ENCODE peak calls at places on chromosomes 6 and 20, in five cellular contexts. One of them, this sample, is unnamed.

GRCh38 chr6:33118525-33119123 is 42.8 kb downstream of the HLA-DPB1 start:
- DNase-seq in A549: peak; percentile 46
- DNase-seq in H1: peak; percentile 59
- DNase-seq in K562: peak; percentile 72
- DNase-seq in HepG2: peak; percentile 66
- DNase-seq in this sample: peak; percentile 57

GRCh38 chr6:108501559-108501958 is 59.2 kb upstream of the FOXO3 start:
- DNase-seq in A549: no peak
- DNase-seq in HepG2: no peak
- DNase-seq in K562: no peak
- DNase-seq in H1: no peak
- DNase-seq in this sample: peak; percentile 20

GRCh38 chr6:120405947-120406346 is 928.3 kb downstream of the TBC1D32 start:
- DNase-seq in HepG2: no peak
- DNase-seq in H1: peak; percentile 48
- DNase-seq in K562: no peak
- DNase-seq in A549: peak; percentile 0
- DNase-seq in this sample: no peak

GRCh38 chr6:111604259-111605099 is 1.2 kb downstream of the TRAF3IP2 start:
- DNase-seq in A549: no peak
- DNase-seq in K562: peak; percentile 26
- DNase-seq in H1: peak; percentile 58
- DNase-seq in HepG2: no peak
- DNase-seq in this sample: peak; percentile 90

GRCh38 chr20:47019106-47019824 is 124.6 kb downstream of the EYA2 start:
- DNase-seq in K562: no peak
- DNase-seq in HepG2: no peak
- DNase-seq in H1: no peak
- DNase-seq in A549: no peak
- DNase-seq in this sample: no peak

GRCh38 chr6:155524249-155524651 is 68.6 kb upstream of the NOX3 start:
- DNase-seq in A549: peak; percentile 25
- DNase-seq in K562: no peak
- DNase-seq in HepG2: no peak
- DNase-seq in H1: no peak
- DNase-seq in this sample: peak; percentile 74

GRCh38 chr6:20569000-20569610 is 34.8 kb downstream of the CDKAL1 start:
- DNase-seq in K562: no peak
- DNase-seq in H1: no peak
- DNase-seq in HepG2: no peak
- DNase-seq in A549: no peak
- DNase-seq in this sample: no peak

GRCh38 chr6:151796842-151797530 is 10.5 kb upstream of the ESR1 start:
- DNase-seq in H1: no peak
- DNase-seq in K562: no peak
- DNase-seq in HepG2: no peak
- DNase-seq in A549: no peak
- DNase-seq in this sample: no peak

GRCh38 chr6:12832341-12832740 is 115.8 kb downstream of the PHACTR1 start:
- DNase-seq in H1: no peak
- DNase-seq in A549: no peak
- DNase-seq in K562: no peak
- DNase-seq in HepG2: no peak
- DNase-seq in this sample: no peak

GRCh38 chr6:35706468-35706867 is 17.8 kb upstream of the FKBP5 start:
- DNase-seq in HepG2: no peak
- DNase-seq in H1: no peak
- DNase-seq in K562: no peak
- DNase-seq in A549: no peak
- DNase-seq in this sample: no peak

GRCh38 chr6:134835998-134836397 is 113.9 kb downstream of the ALDH8A1 start:
- DNase-seq in H1: no peak
- DNase-seq in HepG2: no peak
- DNase-seq in A549: no peak
- DNase-seq in K562: no peak
- DNase-seq in this sample: no peak

GRCh38 chr20:50337521-50338466 is 147.2 kb downstream of the CEBPB start:
- DNase-seq in H1: no peak
- DNase-seq in HepG2: no peak
- DNase-seq in K562: no peak
- DNase-seq in A549: no peak
- DNase-seq in this sample: no peak

GRCh38 chr20:50338479-50339195 is 148.0 kb downstream of the CEBPB start:
- DNase-seq in A549: no peak
- DNase-seq in K562: peak; percentile 64
- DNase-seq in HepG2: peak; percentile 49
- DNase-seq in H1: no peak
- DNase-seq in this sample: no peak

GRCh38 chr20:50340586-50340985 is 150.0 kb downstream of the CEBPB start:
- DNase-seq in K562: no peak
- DNase-seq in HepG2: no peak
- DNase-seq in A549: no peak
- DNase-seq in H1: no peak
- DNase-seq in this sample: no peak

GRCh38 chr20:50341050-50341449 is 150.4 kb downstream of the CEBPB start:
- DNase-seq in A549: no peak
- DNase-seq in K562: no peak
- DNase-seq in HepG2: no peak
- DNase-seq in H1: no peak
- DNase-seq in this sample: no peak

GRCh38 chr20:50339196-50339901 is 148.7 kb downstream of the CEBPB start:
- DNase-seq in H1: no peak
- DNase-seq in HepG2: no peak
- DNase-seq in K562: no peak
- DNase-seq in A549: no peak
- DNase-seq in this sample: no peak
- TF ChIP-seq JUN in H1: no peak
- TF ChIP-seq JUN in HepG2: no peak
- TF ChIP-seq JUN in K562: no peak
- TF ChIP-seq JUN in A549: no peak
- TF ChIP-seq JUN in this sample: no peak

GRCh38 chr6:32079566-32080290 is 29.4 kb downstream of the TNXB start:
- DNase-seq in HepG2: no peak
- DNase-seq in K562: no peak
- DNase-seq in A549: no peak
- DNase-seq in H1: no peak
- DNase-seq in this sample: no peak
- H3K4me1 ChIP-seq in HepG2: peaks cover 15% of the 10 kb centered on the region
- H3K4me1 ChIP-seq in K562: peaks cover 11% of the 10 kb centered on the region
- H3K4me1 ChIP-seq in A549: peaks cover 7% of the 10 kb centered on the region
- H3K4me1 ChIP-seq in H1: no peaks in the 10 kb centered on the region
- H3K4me1 ChIP-seq in this sample: no peaks in the 10 kb centered on the region

GRCh38 chr6:169487579-169488205 is 214.1 kb downstream of the WDR27 start:
- DNase-seq in HepG2: no peak
- DNase-seq in A549: no peak
- DNase-seq in H1: no peak
- DNase-seq in K562: no peak
- DNase-seq in this sample: no peak
- TF ChIP-seq JUN in HepG2: no peak
- TF ChIP-seq JUN in A549: no peak
- TF ChIP-seq JUN in H1: no peak
- TF ChIP-seq JUN in K562: no peak
- TF ChIP-seq JUN in this sample: no peak

DNA sequence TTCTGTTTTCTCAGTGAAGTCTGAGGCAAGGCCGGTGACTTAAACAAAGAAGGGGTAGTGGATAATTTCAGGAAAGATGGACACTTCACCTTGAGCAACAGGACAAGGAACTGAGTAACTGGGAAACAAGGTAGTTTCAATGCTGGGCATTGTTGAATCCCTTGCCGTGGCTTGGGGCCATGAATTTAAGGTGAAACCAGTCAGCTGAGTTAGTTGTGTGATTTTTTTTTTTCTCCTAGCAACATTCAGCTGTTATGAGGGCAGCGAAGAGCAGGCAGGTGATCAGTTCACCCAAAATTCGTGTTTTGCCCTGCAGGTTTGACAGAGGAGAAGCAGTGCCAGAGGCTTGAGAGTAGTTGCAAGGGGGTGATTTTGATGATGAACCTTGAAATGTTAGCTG is 6.8 kb downstream of the BICRAL start:
- DNase-seq in HepG2: no peak
- DNase-seq in H1: no peak
- DNase-seq in K562: no peak
- DNase-seq in A549: no peak
- DNase-seq in this sample: no peak
- H3K4me1 ChIP-seq in HepG2: peaks cover 70% of the 10 kb centered on the region
- H3K4me1 ChIP-seq in H1: peaks cover 15% of the 10 kb centered on the region
- H3K4me1 ChIP-seq in K562: peaks cover 41% of the 10 kb centered on the region
- H3K4me1 ChIP-seq in A549: peaks cover 7% of the 10 kb centered on the region
- H3K4me1 ChIP-seq in this sample: peaks cover 10% of the 10 kb centered on the region

GRCh38 chr6:40516429-40516828 is 70.7 kb downstream of the LRFN2 start:
- DNase-seq in HepG2: no peak
- DNase-seq in A549: no peak
- DNase-seq in K562: no peak
- DNase-seq in H1: no peak
- DNase-seq in this sample: no peak
- TF ChIP-seq JUN in HepG2: no peak
- TF ChIP-seq JUN in A549: no peak
- TF ChIP-seq JUN in K562: no peak
- TF ChIP-seq JUN in H1: no peak
- TF ChIP-seq JUN in this sample: no peak

GRCh38 chr20:14711681-14712080 is 374.3 kb upstream of the FLRT3 start:
- DNase-seq in HepG2: no peak
- DNase-seq in H1: no peak
- DNase-seq in A549: no peak
- DNase-seq in K562: no peak
- DNase-seq in this sample: no peak
- H3K4me1 ChIP-seq in HepG2: no peaks in the 10 kb centered on the region
- H3K4me1 ChIP-seq in H1: peaks cover 19% of the 10 kb centered on the region
- H3K4me1 ChIP-seq in A549: peaks cover 67% of the 10 kb centered on the region
- H3K4me1 ChIP-seq in K562: no peaks in the 10 kb centered on the region
- H3K4me1 ChIP-seq in this sample: no peaks in the 10 kb centered on the region

GRCh38 chr6:97048771-97049170 is 124.2 kb downstream of the KLHL32 start:
- DNase-seq in A549: no peak
- DNase-seq in H1: no peak
- DNase-seq in HepG2: no peak
- DNase-seq in K562: no peak
- DNase-seq in this sample: no peak
- TF ChIP-seq JUN in A549: no peak
- TF ChIP-seq JUN in H1: no peak
- TF ChIP-seq JUN in HepG2: no peak
- TF ChIP-seq JUN in K562: no peak
- TF ChIP-seq JUN in this sample: no peak

DNA sequence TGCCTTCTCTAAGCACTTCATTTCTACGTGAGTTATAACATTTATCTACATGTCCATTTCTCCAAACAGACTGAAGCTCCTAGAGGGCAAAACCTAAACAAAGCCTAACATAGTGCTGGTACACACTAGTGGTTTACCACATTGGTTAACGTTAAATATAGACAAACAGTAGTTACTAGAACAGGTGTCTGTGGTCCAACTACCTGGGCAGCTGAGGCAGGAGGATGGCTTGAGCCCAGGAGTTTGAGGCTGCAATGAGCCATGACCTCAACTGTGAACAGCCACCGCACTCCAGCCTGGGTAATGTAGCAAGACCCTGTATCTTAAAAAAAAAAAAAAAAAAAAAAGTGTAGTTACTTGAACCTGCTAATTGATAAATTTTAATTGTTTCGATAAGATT is 26.5 kb downstream of the PTPRK start:
- DNase-seq in K562: no peak
- DNase-seq in HepG2: no peak
- DNase-seq in H1: no peak
- DNase-seq in A549: no peak
- DNase-seq in this sample: no peak
- H3K4me1 ChIP-seq in K562: no peaks in the 10 kb centered on the region
- H3K4me1 ChIP-seq in HepG2: peaks cover 61% of the 10 kb centered on the region
- H3K4me1 ChIP-seq in H1: peaks cover 11% of the 10 kb centered on the region
- H3K4me1 ChIP-seq in A549: peaks cover 48% of the 10 kb centered on the region
- H3K4me1 ChIP-seq in this sample: peaks cover 29% of the 10 kb centered on the region